ENCODE peak calls at places on chromosome 2, in seven cellular contexts. One of them, this sample, is unnamed.
A peak's percentile ranks its signal among the peaks of the same experiment; 100 is the strongest.

GRCh38 chr2:155525194-155525593 is 807.3 kb downstream of the NR4A2 start:
- DNase-seq in AG09309: no peak
- DNase-seq in lower lobe of right lung: no peak
- DNase-seq in thoracic aorta: no peak
- DNase-seq in dorsolateral prefrontal cortex: peak; percentile 84
- DNase-seq in BE2C: no peak
- DNase-seq in nephron progenitor cell: no peak
- DNase-seq in this sample: no peak

GRCh38 chr2:187774551-187775071 is 220.4 kb upstream of the TFPI start:
- DNase-seq in nephron progenitor cell: no peak
- DNase-seq in AG09309: peak; percentile 14
- DNase-seq in lower lobe of right lung: no peak
- DNase-seq in thoracic aorta: no peak
- DNase-seq in dorsolateral prefrontal cortex: no peak
- DNase-seq in BE2C: no peak
- DNase-seq in this sample: no peak

GRCh38 chr2:190271783-190272456 is 47.7 kb downstream of the HIBCH start:
- DNase-seq in nephron progenitor cell: no peak
- DNase-seq in lower lobe of right lung: no peak
- DNase-seq in BE2C: no peak
- DNase-seq in thoracic aorta: no peak
- DNase-seq in dorsolateral prefrontal cortex: no peak
- DNase-seq in AG09309: no peak
- DNase-seq in this sample: no peak

GRCh38 chr2:202643012-202643858 is 8.5 kb downstream of the FAM117B start:
- DNase-seq in AG09309: no peak
- DNase-seq in lower lobe of right lung: no peak
- DNase-seq in nephron progenitor cell: no peak
- DNase-seq in dorsolateral prefrontal cortex: no peak
- DNase-seq in thoracic aorta: no peak
- DNase-seq in BE2C: no peak
- DNase-seq in this sample: peak; percentile 26

GRCh38 chr2:70123051-70123828 is 36.0 kb downstream of the PCBP1 start:
- DNase-seq in nephron progenitor cell: peak; percentile 70
- DNase-seq in dorsolateral prefrontal cortex: no peak
- DNase-seq in AG09309: no peak
- DNase-seq in BE2C: no peak
- DNase-seq in thoracic aorta: no peak
- DNase-seq in lower lobe of right lung: no peak
- DNase-seq in this sample: no peak

GRCh38 chr2:218853766-218854165 is 5.8 kb upstream of the WNT6 start:
- DNase-seq in thoracic aorta: no peak
- DNase-seq in AG09309: no peak
- DNase-seq in dorsolateral prefrontal cortex: no peak
- DNase-seq in lower lobe of right lung: no peak
- DNase-seq in BE2C: peak; percentile 52
- DNase-seq in nephron progenitor cell: no peak
- DNase-seq in this sample: no peak

GRCh38 chr2:55620123-55620779 is 2.8 kb upstream of the PPP4R3B start:
- DNase-seq in AG09309: no peak
- DNase-seq in lower lobe of right lung: no peak
- DNase-seq in thoracic aorta: no peak
- DNase-seq in nephron progenitor cell: no peak
- DNase-seq in dorsolateral prefrontal cortex: no peak
- DNase-seq in BE2C: peak; percentile 10
- DNase-seq in this sample: no peak

GRCh38 chr2:42127425-42128424 is 41.4 kb upstream of the EML4 start:
- DNase-seq in lower lobe of right lung: no peak
- DNase-seq in thoracic aorta: no peak
- DNase-seq in BE2C: no peak
- DNase-seq in dorsolateral prefrontal cortex: no peak
- DNase-seq in nephron progenitor cell: no peak
- DNase-seq in AG09309: no peak
- DNase-seq in this sample: peak; percentile 42

GRCh38 chr2:216151313-216152030 is 42.3 kb downstream of the XRCC5 start:
- DNase-seq in lower lobe of right lung: no peak
- DNase-seq in AG09309: no peak
- DNase-seq in thoracic aorta: no peak
- DNase-seq in dorsolateral prefrontal cortex: no peak
- DNase-seq in BE2C: no peak
- DNase-seq in nephron progenitor cell: no peak
- DNase-seq in this sample: no peak

GRCh38 chr2:54666741-54667639 is 56.5 kb upstream of the EML6 start:
- DNase-seq in dorsolateral prefrontal cortex: peak; percentile 79
- DNase-seq in lower lobe of right lung: no peak
- DNase-seq in thoracic aorta: no peak
- DNase-seq in AG09309: no peak
- DNase-seq in BE2C: no peak
- DNase-seq in nephron progenitor cell: no peak
- DNase-seq in this sample: no peak

DNA sequence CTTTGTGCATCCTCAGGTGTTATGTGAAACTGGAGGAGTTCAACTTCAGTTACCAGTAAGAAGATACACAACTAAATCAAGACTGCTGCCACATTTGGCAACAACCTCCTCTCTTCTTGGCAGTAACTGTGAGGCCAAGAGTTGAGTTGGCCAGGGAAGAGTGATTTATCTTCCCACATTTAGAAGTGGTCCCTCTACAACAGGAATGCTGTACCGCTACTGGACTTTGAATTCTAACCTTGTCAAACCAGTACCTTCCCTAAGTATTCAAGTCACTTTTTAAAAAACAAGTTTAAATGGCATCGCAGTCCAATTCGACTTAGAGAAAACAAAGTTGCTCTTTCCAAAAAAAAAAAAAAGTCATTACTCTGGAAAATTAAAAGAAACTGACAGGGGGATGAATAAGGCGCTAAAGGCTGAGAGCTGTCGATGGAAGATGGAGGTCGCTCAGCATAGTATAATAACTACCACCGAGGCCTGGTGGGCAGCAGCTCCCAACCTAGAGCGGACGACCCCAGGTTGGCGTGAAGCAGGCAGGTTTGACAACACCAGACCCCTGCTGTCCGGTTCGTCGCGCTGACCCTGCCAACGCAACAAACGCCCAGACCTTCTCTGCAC is 1.0 kb downstream of the MAP4K3 start:
- DNase-seq in BE2C: no peak
- DNase-seq in lower lobe of right lung: no peak
- DNase-seq in nephron progenitor cell: peak; percentile 5
- DNase-seq in AG09309: no peak
- DNase-seq in thoracic aorta: no peak
- DNase-seq in dorsolateral prefrontal cortex: peak; percentile 19
- DNase-seq in this sample: peak; percentile 45
- TF ChIP-seq CTCF in BE2C: no peak
- TF ChIP-seq CTCF in lower lobe of right lung: no peak
- TF ChIP-seq CTCF in nephron progenitor cell: no peak
- TF ChIP-seq CTCF in AG09309: no peak
- TF ChIP-seq CTCF in thoracic aorta: no peak
- TF ChIP-seq CTCF in dorsolateral prefrontal cortex: no peak
- TF ChIP-seq CTCF in this sample: no peak

GRCh38 chr2:220674033-220674432 is 898.1 kb downstream of the EPHA4 start:
- DNase-seq in dorsolateral prefrontal cortex: no peak
- DNase-seq in BE2C: no peak
- DNase-seq in nephron progenitor cell: no peak
- DNase-seq in lower lobe of right lung: no peak
- DNase-seq in thoracic aorta: no peak
- DNase-seq in AG09309: no peak
- DNase-seq in this sample: peak; percentile 28
- TF ChIP-seq CTCF in dorsolateral prefrontal cortex: no peak
- TF ChIP-seq CTCF in BE2C: no peak
- TF ChIP-seq CTCF in nephron progenitor cell: no peak
- TF ChIP-seq CTCF in lower lobe of right lung: no peak
- TF ChIP-seq CTCF in thoracic aorta: no peak
- TF ChIP-seq CTCF in AG09309: no peak
- TF ChIP-seq CTCF in this sample: no peak

DNA sequence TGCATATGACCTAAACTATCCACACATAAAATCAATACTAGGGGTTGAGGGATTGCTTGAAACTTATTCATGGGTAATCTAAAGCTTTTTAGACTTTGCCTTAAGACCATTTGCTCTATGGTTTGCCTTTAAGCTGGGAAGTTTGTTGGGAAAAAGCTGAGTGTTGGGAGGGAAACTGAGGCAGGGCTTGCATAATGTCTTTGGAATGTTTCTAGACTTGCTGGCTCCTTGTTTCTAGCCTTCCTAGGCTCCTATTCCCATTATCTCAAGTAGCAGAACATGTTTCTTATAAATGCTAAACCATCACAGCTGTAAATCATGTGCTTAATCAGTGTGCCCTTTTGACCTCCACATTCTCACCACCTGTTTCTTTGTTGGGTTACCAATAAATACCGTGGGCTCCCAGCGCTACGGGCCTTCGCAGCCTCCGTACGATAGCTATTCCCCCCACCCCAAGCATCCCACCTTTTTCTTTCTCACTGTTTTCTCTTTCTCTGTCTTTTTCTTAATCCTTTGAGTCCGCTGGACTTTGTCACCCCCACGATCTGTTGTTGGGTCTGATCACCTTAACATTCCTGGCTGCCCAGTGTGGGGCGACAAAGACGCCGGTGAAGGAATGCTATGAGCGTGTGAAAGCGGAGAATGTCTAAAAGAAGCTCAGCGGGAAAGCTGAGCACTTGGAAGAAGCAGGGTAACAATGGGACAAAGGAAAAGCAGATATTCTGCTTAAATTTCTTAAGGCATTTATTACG is 49.4 kb upstream of the CWC22 start:
- DNase-seq in lower lobe of right lung: no peak
- DNase-seq in thoracic aorta: no peak
- DNase-seq in BE2C: no peak
- DNase-seq in nephron progenitor cell: peak; percentile 8
- DNase-seq in AG09309: no peak
- DNase-seq in dorsolateral prefrontal cortex: no peak
- DNase-seq in this sample: no peak
- TF ChIP-seq CTCF in lower lobe of right lung: no peak
- TF ChIP-seq CTCF in thoracic aorta: no peak
- TF ChIP-seq CTCF in BE2C: no peak
- TF ChIP-seq CTCF in nephron progenitor cell: no peak
- TF ChIP-seq CTCF in AG09309: no peak
- TF ChIP-seq CTCF in dorsolateral prefrontal cortex: no peak
- TF ChIP-seq CTCF in this sample: no peak

GRCh38 chr2:96537734-96538486 is 1.4 kb downstream of the ARID5A start:
- DNase-seq in thoracic aorta: no peak
- DNase-seq in lower lobe of right lung: no peak
- DNase-seq in BE2C: no peak
- DNase-seq in AG09309: no peak
- DNase-seq in nephron progenitor cell: no peak
- DNase-seq in dorsolateral prefrontal cortex: no peak
- DNase-seq in this sample: no peak

GRCh38 chr2:96537066-96537733 is 648 bp downstream of the ARID5A start:
- DNase-seq in dorsolateral prefrontal cortex: peak; percentile 21
- DNase-seq in lower lobe of right lung: peak; percentile 93
- DNase-seq in AG09309: no peak
- DNase-seq in nephron progenitor cell: peak; percentile 61
- DNase-seq in BE2C: no peak
- DNase-seq in thoracic aorta: no peak
- DNase-seq in this sample: peak; percentile 90

GRCh38 chr2:96534701-96535181 is 1.8 kb upstream of the ARID5A start:
- DNase-seq in BE2C: no peak
- DNase-seq in dorsolateral prefrontal cortex: no peak
- DNase-seq in lower lobe of right lung: no peak
- DNase-seq in AG09309: no peak
- DNase-seq in thoracic aorta: no peak
- DNase-seq in nephron progenitor cell: no peak
- DNase-seq in this sample: no peak

GRCh38 chr2:96535331-96535730 is 1.2 kb upstream of the ARID5A start:
- DNase-seq in AG09309: no peak
- DNase-seq in dorsolateral prefrontal cortex: no peak
- DNase-seq in lower lobe of right lung: no peak
- DNase-seq in thoracic aorta: no peak
- DNase-seq in BE2C: no peak
- DNase-seq in nephron progenitor cell: no peak
- DNase-seq in this sample: no peak

GRCh38 chr2:96536445-96537065 is at the start of gene ARID5A:
- DNase-seq in AG09309: no peak
- DNase-seq in thoracic aorta: peak; percentile 84
- DNase-seq in nephron progenitor cell: peak; percentile 94
- DNase-seq in BE2C: peak; percentile 90
- DNase-seq in dorsolateral prefrontal cortex: peak; percentile 87
- DNase-seq in lower lobe of right lung: peak; percentile 97
- DNase-seq in this sample: peak; percentile 93
- TF ChIP-seq CTCF in AG09309: peak; percentile 35
- TF ChIP-seq CTCF in thoracic aorta: peak; percentile 58
- TF ChIP-seq CTCF in nephron progenitor cell: peak; percentile 30
- TF ChIP-seq CTCF in BE2C: peak; percentile 6
- TF ChIP-seq CTCF in dorsolateral prefrontal cortex: peak; percentile 37
- TF ChIP-seq CTCF in lower lobe of right lung: peak; percentile 50
- TF ChIP-seq CTCF in this sample: no peak

DNA sequence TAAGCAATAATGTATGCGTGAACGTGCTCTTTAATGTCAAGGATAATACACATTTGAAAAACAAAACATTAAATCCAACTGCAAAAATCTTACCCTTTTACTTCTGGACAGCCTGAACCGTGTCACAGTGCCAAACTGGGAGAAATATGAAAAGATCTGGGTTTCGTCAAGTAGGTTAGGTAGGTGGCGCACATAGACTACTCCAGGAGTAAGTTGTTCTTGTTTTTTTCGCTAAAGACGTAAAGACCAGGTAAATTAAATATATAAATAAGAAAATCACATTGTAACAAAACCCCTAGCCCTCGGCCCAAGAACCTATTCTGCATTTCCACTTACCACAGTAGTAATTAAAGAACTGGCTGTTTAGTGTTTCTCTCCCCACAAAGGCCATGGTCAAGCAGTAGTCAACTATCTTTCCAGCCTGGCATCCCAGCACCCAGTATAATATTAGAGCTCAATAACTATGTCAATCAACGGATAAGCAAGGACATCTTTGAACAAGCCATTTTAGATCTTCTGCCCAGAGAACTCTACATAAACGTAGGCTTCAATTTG is 1.1 kb downstream of the NIFK start:
- DNase-seq in BE2C: no peak
- DNase-seq in nephron progenitor cell: no peak
- DNase-seq in thoracic aorta: no peak
- DNase-seq in lower lobe of right lung: no peak
- DNase-seq in dorsolateral prefrontal cortex: no peak
- DNase-seq in AG09309: no peak
- DNase-seq in this sample: no peak
- TF ChIP-seq CTCF in BE2C: peak; percentile 15
- TF ChIP-seq CTCF in nephron progenitor cell: no peak
- TF ChIP-seq CTCF in thoracic aorta: no peak
- TF ChIP-seq CTCF in lower lobe of right lung: no peak
- TF ChIP-seq CTCF in dorsolateral prefrontal cortex: no peak
- TF ChIP-seq CTCF in AG09309: no peak
- TF ChIP-seq CTCF in this sample: peak; percentile 36